ENCODE peak calls at places on chromosome 10, in five cellular contexts. O, K, Y, F and S are unnamed samples.

GRCh38 chr10:71260622-71261325 is 48.4 kb downstream of the UNC5B start:
- DNase-seq in O (no peak), K (peak; percentile 11), Y (peak; percentile 26), F (peak; percentile 88), S (no peak)

GRCh38 chr10:125064681-125065492 is 95.5 kb downstream of the CTBP2 start:
- DNase-seq in O (peak; percentile 30), K (peak; percentile 54), Y (no peak), F (no peak), S (no peak)

GRCh38 chr10:60817135-60817805 is 39.0 kb downstream of the CDK1 start:
- DNase-seq in O (no peak), K (peak; percentile 69), Y (no peak), F (no peak), S (no peak)

GRCh38 chr10:36531621-36532020 is 593.8 kb upstream of the ANKRD30A start:
- DNase-seq in O (peak; percentile 66), K (no peak), Y (no peak), F (no peak), S (no peak)

GRCh38 chr10:7856685-7857084 is 38.4 kb downstream of the TAF3 start:
- DNase-seq in O (no peak), K (no peak), Y (no peak), F (no peak), S (no peak)

GRCh38 chr10:116688241-116688711 is 54.1 kb downstream of the HSPA12A start:
- DNase-seq in O (no peak), K (no peak), Y (no peak), F (peak; percentile 44), S (no peak)

GRCh38 chr10:89364533-89364932 is 13.3 kb upstream of the IFIT1B start:
- DNase-seq in O (no peak), K (no peak), Y (no peak), F (no peak), S (no peak)

GRCh38 chr10:15169555-15170407 is 1.3 kb upstream of the NMT2 start:
- DNase-seq in O (no peak), K (no peak), Y (no peak), F (no peak), S (no peak)

GRCh38 chr10:74988787-74989574 is 122.5 kb upstream of the SAMD8 start:
- DNase-seq in O (no peak), K (no peak), Y (no peak), F (no peak), S (no peak)

GRCh38 chr10:26216577-26216948 is at the start of gene GAD2:
- DNase-seq in O (no peak), K (no peak), Y (peak; percentile 24), F (no peak), S (no peak)

GRCh38 chr10:31871266-31871887 is 57.3 kb downstream of the ARHGAP12 start:
- DNase-seq in O (no peak), K (no peak), Y (no peak), F (no peak), S (no peak)

GRCh38 chr10:6491841-6492609 is 88.1 kb downstream of the PRKCQ start:
- DNase-seq in O (peak; percentile 80), K (no peak), Y (no peak), F (no peak), S (no peak)

GRCh38 chr10:15745748-15746147 is 26.0 kb upstream of the ITGA8 start:
- DNase-seq in O (no peak), K (no peak), Y (no peak), F (no peak), S (no peak)

GRCh38 chr10:72238392-72239175 is 22.5 kb upstream of the ASCC1 start:
- DNase-seq in O (no peak), K (no peak), Y (no peak), F (no peak), S (no peak)

GRCh38 chr10:116866987-116867595 is 17.8 kb downstream of the ENO4 start:
- DNase-seq in O (no peak), K (no peak), Y (no peak), F (no peak), S (no peak)

GRCh38 chr10:63173468-63174227 is 40.5 kb downstream of the NRBF2 start:
- DNase-seq in O (no peak), K (no peak), Y (no peak), F (no peak), S (no peak)

GRCh38 chr10:99372546-99373271 is 43.6 kb downstream of the CNNM1 start:
- DNase-seq in O (no peak), K (no peak), Y (no peak), F (no peak), S (no peak)

DNA sequence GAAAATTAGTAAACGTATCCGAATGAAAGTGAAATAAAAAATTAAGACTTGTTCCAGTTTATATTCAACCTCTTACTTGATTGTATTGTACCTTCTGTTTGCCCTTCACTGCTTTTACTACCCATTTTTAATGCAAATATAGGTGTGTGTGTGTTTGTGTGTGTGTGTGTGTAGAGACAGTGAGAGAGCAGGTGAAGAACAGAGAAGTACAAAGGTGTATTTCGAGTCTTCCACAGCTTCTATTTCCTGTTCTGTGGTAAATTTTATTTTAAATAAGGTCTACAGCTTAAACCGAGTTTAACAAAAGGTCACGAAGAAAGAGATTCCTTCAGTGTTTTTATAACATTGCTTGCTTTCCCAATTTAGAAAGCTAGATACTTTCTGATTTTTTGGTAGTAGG is 12.7 kb upstream of the SVIL start:
- DNase-seq in O (no peak), K (no peak), Y (no peak), F (no peak), S (no peak)
- H3K4me3 ChIP-seq in O (no peak overlapping the region), K (no peak overlapping the region), Y (no peak overlapping the region), F (no peak overlapping the region), S (no peak overlapping the region)

GRCh38 chr10:92573091-92573797 is 649 bp downstream of the IDE start:
- DNase-seq in O (no peak), K (no peak), Y (peak; percentile 9), F (no peak), S (no peak)

GRCh38 chr10:92572362-92573090 is 1.4 kb downstream of the IDE start:
- DNase-seq in O (no peak), K (no peak), Y (no peak), F (no peak), S (no peak)

GRCh38 chr10:92573798-92574544 is at the start of gene IDE:
- DNase-seq in O (no peak), K (peak; percentile 94), Y (peak; percentile 94), F (peak; percentile 66), S (no peak)

GRCh38 chr10:92569071-92569470 is 4.8 kb downstream of the IDE start:
- DNase-seq in O (no peak), K (no peak), Y (no peak), F (no peak), S (no peak)

DNA sequence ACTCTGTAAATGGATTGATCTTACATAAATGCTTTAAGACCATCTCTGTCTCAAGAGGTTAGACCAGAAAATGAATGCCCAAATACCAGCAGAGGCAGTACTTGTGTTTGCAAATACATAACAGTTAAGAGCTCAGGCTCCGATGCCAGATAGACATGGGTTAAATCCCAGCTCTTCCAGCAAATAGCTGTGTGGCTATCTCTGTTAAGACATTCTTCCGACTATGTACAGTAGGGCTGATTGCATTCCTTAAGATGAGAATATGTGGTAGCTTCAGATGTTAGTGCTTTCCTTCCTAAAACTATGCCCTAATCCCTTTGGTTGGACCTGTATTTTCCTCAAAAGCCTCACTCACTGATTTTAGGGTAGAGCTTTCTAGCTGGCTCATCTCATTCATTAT is 2.2 kb downstream of the IDE start:
- DNase-seq in O (no peak), K (no peak), Y (no peak), F (no peak), S (no peak)
- H3K4me3 ChIP-seq in O (no peak overlapping the region), K (no peak overlapping the region), Y (no peak overlapping the region), F (peak overlapping the region; percentile 36), S (no peak overlapping the region)

GRCh38 chr10:107443817-107444216 is 279.3 kb upstream of the SORCS1 start:
- DNase-seq in O (no peak), K (no peak), Y (no peak), F (no peak), S (no peak)

GRCh38 chr10:107437921-107438320 is 273.4 kb upstream of the SORCS1 start:
- DNase-seq in O (no peak), K (no peak), Y (no peak), F (no peak), S (no peak)

GRCh38 chr10:107440741-107441140 is 276.2 kb upstream of the SORCS1 start:
- DNase-seq in O (no peak), K (no peak), Y (no peak), F (no peak), S (no peak)

GRCh38 chr10:107444443-107444842 is 279.9 kb upstream of the SORCS1 start:
- DNase-seq in O (no peak), K (no peak), Y (no peak), F (no peak), S (no peak)

GRCh38 chr10:107442035-107442505 is 277.6 kb upstream of the SORCS1 start:
- DNase-seq in O (no peak), K (peak; percentile 68), Y (no peak), F (no peak), S (no peak)
- H3K4me3 ChIP-seq in O (no peak overlapping the region), K (peak overlapping the region; percentile 22), Y (no peak overlapping the region), F (no peak overlapping the region), S (no peak overlapping the region)

GRCh38 chr10:101843032-101843991 is at the start of gene KCNIP2:
- DNase-seq in O (no peak), K (no peak), Y (no peak), F (no peak), S (peak; percentile 70)
- H3K4me3 ChIP-seq in O (no peak within 1 kb of the TSS), K (no peak within 1 kb of the TSS), Y (peak within 1 kb of the TSS; percentile 73), F (no peak within 1 kb of the TSS), S (peak within 1 kb of the TSS; percentile 44)

DNA sequence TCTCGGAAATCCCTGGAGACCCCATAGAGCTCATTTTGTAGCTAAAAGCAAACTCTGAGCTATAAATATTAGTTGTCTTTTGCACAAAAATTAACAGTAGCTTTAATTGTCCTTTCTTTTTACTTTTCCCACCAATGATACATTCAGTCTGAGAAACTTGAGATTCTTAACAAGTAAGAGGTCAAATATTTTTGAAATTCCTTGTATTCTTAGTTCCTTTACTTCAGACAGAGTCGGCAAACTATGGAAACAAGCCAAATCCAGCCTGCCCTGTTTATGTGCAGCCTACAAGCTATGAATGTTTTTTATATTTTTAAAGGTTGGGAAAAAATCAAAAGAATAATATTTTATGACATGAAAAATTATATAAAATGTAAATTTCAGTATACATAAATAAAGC is 146.6 kb downstream of the CTNNA3 start:
- DNase-seq in O (no peak), K (peak; percentile 14), Y (no peak), F (peak; percentile 20), S (no peak)
- H3K4me3 ChIP-seq in O (no peak overlapping the region), K (no peak overlapping the region), Y (no peak overlapping the region), F (no peak overlapping the region), S (no peak overlapping the region)

DNA sequence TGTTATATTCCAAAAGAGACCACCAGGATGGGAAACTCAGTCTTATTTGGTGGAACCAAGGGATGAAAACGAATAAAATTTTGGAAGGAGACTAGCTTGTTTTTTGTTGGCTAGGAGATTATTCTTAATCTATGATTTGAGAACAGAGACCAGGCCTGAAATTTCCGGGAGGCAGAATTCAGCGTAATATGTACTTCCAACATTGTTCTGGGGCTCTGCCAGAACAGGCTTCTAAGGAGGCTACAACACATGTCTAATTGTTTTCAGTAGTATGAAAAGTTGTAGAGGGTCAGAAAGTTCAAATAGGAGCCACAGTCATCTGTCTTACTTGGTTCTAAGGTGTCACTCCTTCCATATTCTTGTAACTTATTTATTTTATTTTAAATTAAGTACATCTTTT is 1.7 kb downstream of the DDX21 start:
- DNase-seq in O (no peak), K (no peak), Y (no peak), F (no peak), S (no peak)
- H3K4me3 ChIP-seq in O (peak overlapping the region; percentile 100), K (peak overlapping the region; percentile 84), Y (no peak overlapping the region), F (peak overlapping the region; percentile 99), S (peak overlapping the region; percentile 72)